ENCODE peak calls at places on chromosomes 11 and 22, in four cellular contexts. O is tibial artery, S is substantia nigra, N is lower lobe of right lung. X is an unnamed sample.

GRCh38 chr22:49934891-49935557 is 16.6 kb downstream of the CRELD2 start:
- DNase-seq in N (peak), S (peak), O (peak), X (peak)

GRCh38 chr11:128447233-128447632 is 140.1 kb downstream of the ETS1 start:
- DNase-seq in S (no peak), O (no peak), N (no peak), X (no peak)

GRCh38 chr11:128205796-128206195 is 381.6 kb downstream of the ETS1 start:
- DNase-seq in N (no peak), O (no peak), S (no peak), X (no peak)

GRCh38 chr11:19769820-19770219 is 57.2 kb downstream of the NAV2 start:
- DNase-seq in N (no peak), S (no peak), O (no peak), X (no peak)

GRCh38 chr11:43035011-43035564 is 276.7 kb upstream of the API5 start:
- DNase-seq in N (no peak), O (no peak), S (no peak), X (no peak)

GRCh38 chr11:65793144-65793581 is 6.3 kb downstream of the OVOL1 start:
- DNase-seq in O (no peak), S (no peak), N (peak), X (no peak)

GRCh38 chr22:50699754-50700386 is 27.2 kb downstream of the SHANK3 start:
- DNase-seq in O (no peak), S (no peak), N (peak), X (no peak)

GRCh38 chr22:36470994-36471331 is 10.5 kb downstream of the TXN2 start:
- DNase-seq in S (no peak), N (no peak), O (no peak), X (no peak)

GRCh38 chr11:4643084-4643483 is 698 bp upstream of the OR51E1 start:
- DNase-seq in S (no peak), N (no peak), O (no peak), X (no peak)

GRCh38 chr11:81237139-81237538 is 1496.5 kb downstream of the FAM181B start:
- DNase-seq in O (no peak), S (no peak), N (no peak), X (no peak)

GRCh38 chr11:92211576-92212167 is 12.9 kb upstream of the FAT3 start:
- DNase-seq in S (no peak), N (no peak), O (no peak), X (no peak)

GRCh38 chr22:24893341-24894070 is 53.0 kb downstream of the LHFPL7 start:
- DNase-seq in N (peak), S (no peak), O (no peak), X (no peak)

GRCh38 chr11:35647535-35648092 is 15.0 kb upstream of the TRIM44 start:
- DNase-seq in O (no peak), N (no peak), S (no peak), X (peak)

GRCh38 chr11:35111171-35112055 is 27.6 kb upstream of the CD44 start:
- DNase-seq in N (no peak), S (no peak), O (no peak), X (no peak)

GRCh38 chr11:126989942-126990715 is 10.4 kb downstream of the KIRREL3 start:
- DNase-seq in N (peak), O (peak), S (peak), X (no peak)

GRCh38 chr22:47783433-47784366 is 1021.2 kb downstream of the TBC1D22A start:
- DNase-seq in S (no peak), N (no peak), O (no peak), X (peak)

GRCh38 chr11:125072210-125072960 is 9.3 kb downstream of the SLC37A2 start:
- DNase-seq in N (peak), S (peak), O (peak), X (no peak)

GRCh38 chr11:47441421-47441820 is 7.5 kb downstream of the RAPSN start:
- DNase-seq in S (no peak), N (no peak), O (no peak), X (no peak)

GRCh38 chr22:36546092-36546804 is 17.3 kb upstream of the EIF3D start:
- DNase-seq in N (no peak), O (peak), S (no peak), X (no peak)

GRCh38 chr11:131663403-131664200 is 293.2 kb downstream of the NTM start:
- DNase-seq in N (no peak), O (no peak), S (peak), X (no peak)

GRCh38 chr22:41598891-41599635 is 9.4 kb upstream of the PMM1 start:
- DNase-seq in O (no peak), N (no peak), S (no peak), X (no peak)

GRCh38 chr11:72411623-72412532 is 22.5 kb downstream of the CLPB start:
- DNase-seq in S (no peak), O (peak), N (no peak), X (no peak)

GRCh38 chr11:44595964-44596381 is 30.5 kb downstream of the CD82 start:
- DNase-seq in N (no peak), O (peak), S (peak), X (no peak)

GRCh38 chr11:44574620-44575287 is 9.3 kb downstream of the CD82 start:
- DNase-seq in O (no peak), N (no peak), S (no peak), X (no peak)

GRCh38 chr11:13963949-13964770 is 1.6 kb downstream of the SPON1 start:
- DNase-seq in N (peak), O (no peak), S (no peak), X (no peak)

GRCh38 chr11:61598383-61598782 is 17.5 kb upstream of the SYT7 start:
- DNase-seq in N (no peak), O (no peak), S (no peak), X (no peak)

GRCh38 chr11:122910775-122911174 is 28.2 kb downstream of the JHY start:
- DNase-seq in N (no peak), S (no peak), O (no peak), X (no peak)

GRCh38 chr22:43263645-43264514 is 76.9 kb upstream of the TTLL12 start:
- DNase-seq in N (peak), O (peak), S (no peak), X (no peak)

GRCh38 chr11:47216141-47216798 is 1.5 kb downstream of the DDB2 start:
- DNase-seq in O (peak), S (no peak), N (no peak), X (no peak)

GRCh38 chr11:58058276-58059010 is 27.7 kb downstream of the OR6Q1 start:
- DNase-seq in O (no peak), N (peak), S (no peak), X (peak)

GRCh38 chr22:36644333-36644757 is 59.2 kb downstream of the CACNG2 start:
- DNase-seq in N (no peak), S (no peak), O (no peak), X (no peak)

GRCh38 chr22:25496396-25497064 is 67.9 kb upstream of the GRK3 start:
- DNase-seq in N (no peak), S (no peak), O (no peak), X (no peak)

GRCh38 chr11:71223081-71223405 is 29.3 kb downstream of the SHANK2 start:
- DNase-seq in S (no peak), N (peak), O (peak), X (no peak)

GRCh38 chr11:19595499-19595839 is 117.2 kb upstream of the NAV2 start:
- DNase-seq in O (no peak), S (no peak), N (no peak), X (no peak)

GRCh38 chr11:59263225-59263894 is 50.6 kb upstream of the MPEG1 start:
- DNase-seq in O (no peak), S (no peak), N (no peak), X (peak)

GRCh38 chr11:370087-370941 is 1.0 kb downstream of the B4GALNT4 start:
- DNase-seq in S (no peak), N (peak), O (no peak), X (no peak)

GRCh38 chr11:12232160-12232559 is 121.8 kb downstream of the MICAL2 start:
- DNase-seq in S (no peak), O (no peak), N (no peak), X (no peak)

GRCh38 chr22:38973289-38974169 is 8.6 kb upstream of the APOBEC3B start:
- DNase-seq in S (no peak), N (no peak), O (no peak), X (peak)

GRCh38 chr11:33692013-33692504 is 8.6 kb downstream of the C11orf91 start:
- DNase-seq in O (peak), S (peak), N (no peak), X (no peak)

GRCh38 chr22:32267011-32267410 is 11.9 kb upstream of the SLC5A4 start:
- DNase-seq in S (no peak), O (no peak), N (no peak), X (no peak)

GRCh38 chr22:28882878-28883656 is at the start of gene ZNRF3:
- DNase-seq in N (peak), O (peak), S (peak), X (peak)
- H3K27ac ChIP-seq in N (peak), O (peak), S (peak), X (peak)

GRCh38 chr11:2314525-2315394 is 12.9 kb downstream of the TSPAN32 start:
- DNase-seq in N (peak), O (peak), S (peak), X (no peak)
- H3K27ac ChIP-seq in N (peak), O (peak), S (peak), X (peak)

GRCh38 chr11:73995731-73996130 is 13.1 kb upstream of the UCP2 start:
- DNase-seq in S (no peak), O (no peak), N (no peak), X (no peak)
- H3K27ac ChIP-seq in S (no peak), O (no peak), N (peak), X (no peak)

GRCh38 chr11:76131142-76131541 is 75.2 kb downstream of the WNT11 start:
- DNase-seq in S (no peak), O (no peak), N (no peak), X (no peak)
- H3K27ac ChIP-seq in S (no peak), O (peak), N (no peak), X (peak)

X was measured in esophagus muscularis mucosa.